ENCODE peak calls at places on chromosome X, in eight cellular contexts. C, X, F, B, G, Q, T and V are unnamed samples.

GRCh38 chrX:68647156-68647957 is at the start of gene STARD8:
- DNase-seq in C (peak; percentile 63), X (no peak), F (no peak), B (no peak), G (no peak), Q (peak; percentile 68), T (no peak), V (no peak)

GRCh38 chrX:34467437-34467836 is 189.6 kb downstream of the TMEM47 start:
- DNase-seq in C (no peak), X (no peak), F (no peak), B (no peak), G (peak; percentile 2), Q (no peak), T (no peak), V (no peak)

GRCh38 chrX:23764585-23764984 is 18.4 kb upstream of the SAT1 start:
- DNase-seq in C (no peak), X (no peak), F (no peak), B (no peak), G (no peak), Q (no peak), T (no peak), V (no peak)

GRCh38 chrX:56733459-56734046 is 4.5 kb downstream of the NBDY start:
- DNase-seq in C (peak; percentile 58), X (peak; percentile 13), F (peak; percentile 69), B (peak; percentile 41), G (peak; percentile 20), Q (no peak), T (peak; percentile 25), V (peak; percentile 41)

GRCh38 chrX:21989415-21989814 is 42.7 kb upstream of the PHEX start:
- DNase-seq in C (no peak), X (peak; percentile 24), F (no peak), B (no peak), G (no peak), Q (no peak), T (no peak), V (no peak)

GRCh38 chrX:150664290-150664689 is 28.9 kb upstream of the MTMR1 start:
- DNase-seq in C (peak; percentile 24), X (no peak), F (no peak), B (no peak), G (no peak), Q (no peak), T (no peak), V (no peak)

GRCh38 chrX:104502460-104502859 is 63.5 kb upstream of the IL1RAPL2 start:
- DNase-seq in C (no peak), X (no peak), F (no peak), B (no peak), G (no peak), Q (no peak), T (no peak), V (no peak)

GRCh38 chrX:45801554-45801953 is 600.9 kb upstream of the DIPK2B start:
- DNase-seq in C (no peak), X (no peak), F (peak; percentile 48), B (no peak), G (no peak), Q (no peak), T (no peak), V (no peak)

GRCh38 chrX:68997911-68998310 is 167.3 kb downstream of the PJA1 start:
- DNase-seq in C (no peak), X (no peak), F (no peak), B (no peak), G (no peak), Q (no peak), T (no peak), V (no peak)

GRCh38 chrX:41421071-41421729 is 25.9 kb upstream of the NYX start:
- DNase-seq in C (no peak), X (no peak), F (no peak), B (no peak), G (no peak), Q (no peak), T (no peak), V (no peak)

GRCh38 chrX:48601741-48602394 is 4.6 kb downstream of the WDR13 start:
- DNase-seq in C (no peak), X (no peak), F (no peak), B (no peak), G (no peak), Q (no peak), T (no peak), V (no peak)

GRCh38 chrX:53095796-53096195 is 1.9 kb downstream of the KANTR start:
- DNase-seq in C (no peak), X (no peak), F (no peak), B (no peak), G (no peak), Q (no peak), T (no peak), V (no peak)

GRCh38 chrX:135981662-135982061 is 3.6 kb upstream of the SLC9A6 start:
- DNase-seq in C (no peak), X (no peak), F (no peak), B (no peak), G (no peak), Q (no peak), T (no peak), V (no peak)

GRCh38 chrX:150162141-150162540 is 201.0 kb upstream of the MAMLD1 start:
- DNase-seq in C (peak; percentile 15), X (no peak), F (no peak), B (no peak), G (no peak), Q (no peak), T (no peak), V (no peak)

GRCh38 chrX:11655282-11655985 is 10.3 kb downstream of the ARHGAP6 start:
- DNase-seq in C (no peak), X (no peak), F (no peak), B (no peak), G (no peak), Q (no peak), T (no peak), V (no peak)

GRCh38 chrX:43224496-43224895 is 431.6 kb upstream of the MAOA start:
- DNase-seq in C (no peak), X (no peak), F (no peak), B (no peak), G (no peak), Q (no peak), T (no peak), V (no peak)

GRCh38 chrX:153648358-153649177 is 1.6 kb downstream of the DUSP9 start:
- DNase-seq in C (no peak), X (no peak), F (no peak), B (no peak), G (no peak), Q (peak; percentile 39), T (no peak), V (no peak)

GRCh38 chrX:110268875-110269274 is 49.0 kb downstream of the AMMECR1 start:
- DNase-seq in C (no peak), X (no peak), F (peak; percentile 42), B (no peak), G (no peak), Q (no peak), T (no peak), V (no peak)

GRCh38 chrX:133053854-133054565 is 42.9 kb downstream of the USP26 start:
- DNase-seq in C (no peak), X (no peak), F (no peak), B (no peak), G (no peak), Q (no peak), T (no peak), V (no peak)

GRCh38 chrX:41176263-41176662 is 91.0 kb downstream of the USP9X start:
- DNase-seq in C (no peak), X (no peak), F (no peak), B (no peak), G (no peak), Q (no peak), T (no peak), V (no peak)